ENCODE peak calls at places on chromosomes 13 and 19, in eight cellular contexts. K, V, Y, D, Q, M, O and P are unnamed samples.

GRCh38 chr13:79548886-79549285 is 67.9 kb downstream of the NDFIP2 start:
- DNase-seq in Q (no peak), D (no peak), K (no peak), O (no peak), M (peak; percentile 69), Y (peak; percentile 11), V (no peak), P (no peak)

GRCh38 chr13:97695684-97696083 is 257.8 kb upstream of the IPO5 start:
- DNase-seq in K (no peak), Y (no peak), Q (no peak), M (no peak), V (no peak), D (no peak), O (no peak), P (no peak)

GRCh38 chr19:35509861-35510625 is 3.4 kb downstream of the DMKN start:
- DNase-seq in M (peak; percentile 75), K (peak; percentile 64), Y (peak; percentile 22), V (peak; percentile 94), O (peak; percentile 84), D (peak; percentile 67), Q (peak; percentile 29), P (peak; percentile 89)

GRCh38 chr19:17352608-17353280 is 15.4 kb downstream of the GTPBP3 start:
- DNase-seq in D (no peak), Q (no peak), V (no peak), K (no peak), M (no peak), Y (no peak), O (no peak), P (no peak)

GRCh38 chr13:72651196-72651595 is 76.2 kb downstream of the MZT1 start:
- DNase-seq in O (no peak), D (no peak), M (peak; percentile 14), V (no peak), Q (no peak), K (no peak), Y (no peak), P (no peak)

GRCh38 chr13:102233566-102234208 is 168.2 kb downstream of the FGF14 start:
- DNase-seq in O (no peak), K (no peak), V (no peak), Y (no peak), M (no peak), Q (no peak), D (no peak), P (no peak)

GRCh38 chr19:33379151-33379829 is 5.8 kb downstream of the CEBPG start:
- DNase-seq in D (no peak), O (no peak), Y (no peak), Q (no peak), M (no peak), V (no peak), K (no peak), P (no peak)

GRCh38 chr19:13396256-13397080 is 109.8 kb downstream of the CACNA1A start:
- DNase-seq in V (no peak), Y (peak; percentile 70), M (peak; percentile 34), D (peak; percentile 23), Q (no peak), K (no peak), O (peak; percentile 71), P (peak; percentile 54)

GRCh38 chr19:525857-526419 is 5.6 kb upstream of the CDC34 start:
- DNase-seq in O (no peak), K (no peak), Q (no peak), M (no peak), Y (no peak), V (no peak), D (no peak), P (no peak)

GRCh38 chr13:74136089-74136658 is 2.0 kb upstream of the KLF12 start:
- DNase-seq in O (peak; percentile 58), K (peak; percentile 40), M (peak; percentile 58), Y (peak; percentile 62), V (peak; percentile 64), Q (no peak), D (peak; percentile 21), P (no peak)

GRCh38 chr19:35940078-35940775 is 4.1 kb downstream of the LRFN3 start:
- DNase-seq in V (no peak), M (no peak), K (no peak), Q (no peak), Y (no peak), O (no peak), D (no peak), P (no peak)

GRCh38 chr13:43546821-43547220 is 240.0 kb downstream of the ENOX1 start:
- DNase-seq in O (no peak), D (no peak), M (no peak), Y (no peak), K (no peak), V (no peak), Q (no peak), P (no peak)

GRCh38 chr13:44050450-44051063 is 170.9 kb downstream of the LACC1 start:
- DNase-seq in K (no peak), O (no peak), Y (peak; percentile 52), V (no peak), D (no peak), Q (peak; percentile 13), M (peak; percentile 46), P (no peak)

GRCh38 chr19:2077398-2077797 is 18.7 kb downstream of the MOB3A start:
- DNase-seq in M (no peak), K (no peak), Q (no peak), D (no peak), O (no peak), Y (no peak), V (no peak), P (no peak)

GRCh38 chr13:48838193-48839000 is 137.3 kb upstream of the FNDC3A start:
- DNase-seq in O (no peak), Q (no peak), D (no peak), V (no peak), K (no peak), Y (peak; percentile 82), M (no peak), P (no peak)

GRCh38 chr13:113245858-113246791 is 36.7 kb downstream of the CUL4A start:
- DNase-seq in D (no peak), V (no peak), Q (no peak), M (no peak), O (no peak), Y (peak; percentile 13), K (no peak), P (no peak)

GRCh38 chr13:76016799-76017198 is 380.7 kb downstream of the LMO7 start:
- DNase-seq in V (peak; percentile 40), O (no peak), M (peak; percentile 53), D (no peak), Q (peak; percentile 35), K (no peak), Y (peak; percentile 23), P (peak; percentile 16)

GRCh38 chr19:13689050-13689449 is 75.3 kb upstream of the MRI1 start:
- DNase-seq in Y (peak; percentile 15), Q (no peak), O (no peak), K (no peak), M (peak; percentile 74), D (no peak), V (no peak), P (no peak)

GRCh38 chr19:34269968-34270621 is 15.7 kb downstream of the GARRE1 start:
- DNase-seq in O (peak; percentile 80), K (peak; percentile 66), M (peak; percentile 16), Y (peak; percentile 66), V (peak; percentile 70), Q (peak; percentile 85), D (peak; percentile 27), P (peak; percentile 77)

GRCh38 chr19:497476-497860 is 1.2 kb downstream of the MADCAM1 start:
- DNase-seq in Q (no peak), K (no peak), V (peak; percentile 65), Y (no peak), M (no peak), D (peak; percentile 17), O (no peak), P (no peak)

GRCh38 chr19:31436121-31436776 is 87.0 kb upstream of the TSHZ3 start:
- DNase-seq in Q (no peak), V (no peak), K (no peak), Y (peak; percentile 24), D (no peak), M (peak; percentile 50), O (no peak), P (no peak)

DNA sequence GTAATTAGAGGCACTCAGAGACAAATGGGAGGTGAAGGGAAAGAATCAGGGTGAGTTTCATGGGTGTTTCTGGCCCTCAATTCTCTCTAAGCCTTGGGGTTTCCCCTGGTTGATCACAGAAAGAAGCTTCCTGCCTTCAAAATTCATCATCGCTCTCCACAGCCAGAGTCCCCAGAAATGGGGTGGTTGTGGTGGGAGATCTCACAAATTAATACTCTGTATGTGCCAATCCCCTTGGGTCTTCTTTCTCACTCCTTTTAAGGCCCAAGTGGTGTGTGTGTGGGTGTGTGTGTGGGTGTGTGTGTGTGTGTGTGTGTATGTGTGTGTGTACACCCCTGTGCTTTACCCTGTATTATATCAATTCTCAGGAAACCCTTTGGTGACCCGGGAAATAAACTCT is 2.7 kb upstream of the FCGBP start:
- DNase-seq in K (no peak), Y (no peak), D (no peak), Q (peak; percentile 13), V (no peak), O (no peak), M (no peak), P (no peak)
- H3K9me3 ChIP-seq in K (no peaks in the 10 kb centered on the region), Y (no peaks in the 10 kb centered on the region), D (peaks cover 3% of the 10 kb centered on the region), Q (no peaks in the 10 kb centered on the region), V (peaks cover 9% of the 10 kb centered on the region), O (no peaks in the 10 kb centered on the region), M (peaks cover 6% of the 10 kb centered on the region), P (no peaks in the 10 kb centered on the region)

GRCh38 chr13:111952814-111953213 is 114.1 kb upstream of the SOX1 start:
- DNase-seq in Y (no peak), O (no peak), D (no peak), K (no peak), Q (no peak), M (peak; percentile 5), V (peak; percentile 46), P (no peak)
- H3K9me3 ChIP-seq in Y (peaks cover 63% of the 10 kb centered on the region), O (peaks cover 7% of the 10 kb centered on the region), D (no peaks in the 10 kb centered on the region), K (no peaks in the 10 kb centered on the region), Q (no peaks in the 10 kb centered on the region), M (no peaks in the 10 kb centered on the region), V (peaks cover 4% of the 10 kb centered on the region), P (no peaks in the 10 kb centered on the region)

DNA sequence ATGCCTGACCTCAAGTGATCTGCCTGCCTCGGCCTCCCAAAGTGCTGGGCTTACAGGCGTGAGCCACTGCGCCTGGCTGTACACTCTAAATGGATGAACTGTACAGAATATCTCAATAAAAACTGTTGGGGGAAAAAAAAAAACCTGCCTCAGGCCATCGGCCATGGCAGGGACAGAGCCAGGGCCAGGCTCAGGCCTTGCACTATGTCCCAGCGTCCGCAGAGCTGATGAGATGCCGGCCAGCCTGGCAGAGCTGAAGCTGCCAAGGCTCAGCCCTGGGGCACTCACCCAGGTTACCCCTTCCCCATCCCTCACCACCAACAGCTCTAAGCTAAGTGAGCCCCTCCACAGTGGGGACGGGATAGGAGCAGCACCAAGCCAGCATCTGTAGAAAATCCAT is 6.1 kb downstream of the PPP6R1 start:
- DNase-seq in Y (no peak), M (no peak), K (no peak), O (peak; percentile 27), V (no peak), D (no peak), Q (no peak), P (no peak)
- H3K9me3 ChIP-seq in Y (no peaks in the 10 kb centered on the region), M (no peaks in the 10 kb centered on the region), K (no peaks in the 10 kb centered on the region), O (no peaks in the 10 kb centered on the region), V (no peaks in the 10 kb centered on the region), D (no peaks in the 10 kb centered on the region), Q (no peaks in the 10 kb centered on the region), P (no peaks in the 10 kb centered on the region)

DNA sequence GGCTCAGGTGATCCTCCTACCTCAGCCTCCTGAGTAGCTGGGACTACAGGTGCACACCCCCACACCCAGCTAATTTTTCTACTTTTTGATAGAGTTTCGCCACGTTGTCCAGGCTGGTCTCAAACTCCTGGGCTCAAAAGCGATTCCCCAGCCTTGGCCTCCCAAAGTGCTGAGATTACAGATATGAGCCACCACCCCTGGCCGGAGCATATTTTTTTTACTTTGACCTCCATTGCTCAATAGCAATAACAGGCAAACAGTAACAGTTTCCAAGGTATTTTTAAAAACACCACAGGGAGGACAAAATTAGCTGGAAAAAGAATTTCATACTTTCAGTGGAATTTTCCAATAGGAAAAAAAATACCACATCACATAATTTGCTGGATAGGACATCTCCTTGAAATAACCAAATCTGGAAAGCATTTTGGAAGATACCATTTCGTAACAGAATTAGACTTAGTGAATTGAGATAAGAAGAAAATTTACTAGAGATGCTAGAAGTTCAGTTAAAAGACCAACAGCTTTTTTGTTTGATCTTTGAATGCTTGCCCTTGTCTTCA is 5.2 kb downstream of the DUXA start:
- DNase-seq in O (no peak), V (no peak), Y (no peak), M (no peak), K (no peak), Q (no peak), D (no peak), P (no peak)
- H3K9me3 ChIP-seq in O (no peaks in the 10 kb centered on the region), V (no peaks in the 10 kb centered on the region), Y (peaks cover 13% of the 10 kb centered on the region), M (peaks cover 2% of the 10 kb centered on the region), K (no peaks in the 10 kb centered on the region), Q (no peaks in the 10 kb centered on the region), D (peaks cover 3% of the 10 kb centered on the region), P (no peaks in the 10 kb centered on the region)